ENCODE peak calls at places on chromosomes 5 and 9, in four cellular contexts. U, A, Q and Z are unnamed samples.

GRCh38 chr9:30630459-30630858 is 1754.0 kb upstream of the ACO1 start:
- DNase-seq in Q (no peak), A (no peak), U (no peak), Z (no peak)

GRCh38 chr5:133873936-133874585 is 94.4 kb downstream of the C5orf15 start:
- DNase-seq in Q (no peak), U (no peak), A (no peak), Z (no peak)

GRCh38 chr5:135476615-135477493 is 24.7 kb upstream of the TIFAB start:
- DNase-seq in A (no peak), Q (no peak), U (no peak), Z (peak; percentile 49)

GRCh38 chr9:126856326-126856877 is 4.0 kb upstream of the ZBTB34 start:
- DNase-seq in Q (no peak), U (no peak), A (no peak), Z (no peak)

GRCh38 chr9:94554439-94555331 is at the start of gene PCAT7:
- DNase-seq in A (peak; percentile 83), U (peak; percentile 53), Q (peak; percentile 83), Z (no peak)

GRCh38 chr5:23506329-23507236 is 826 bp upstream of the PRDM9 start:
- DNase-seq in U (peak; percentile 64), Q (no peak), A (no peak), Z (no peak)

GRCh38 chr9:120942186-120943001 is 15.8 kb upstream of the TRAF1 start:
- DNase-seq in U (no peak), Q (no peak), A (no peak), Z (no peak)

GRCh38 chr9:129337287-129338140 is 159.5 kb upstream of the IER5L start:
- DNase-seq in U (no peak), Q (no peak), A (no peak), Z (no peak)

GRCh38 chr5:56155085-56155484 is 78.0 kb downstream of the ANKRD55 start:
- DNase-seq in Q (no peak), U (peak; percentile 49), A (no peak), Z (no peak)

GRCh38 chr9:104075801-104076753 is 18.0 kb upstream of the SMC2 start:
- DNase-seq in U (peak; percentile 92), Q (no peak), A (no peak), Z (no peak)

GRCh38 chr5:96709152-96709821 is 47.1 kb downstream of the CAST start:
- DNase-seq in U (peak; percentile 73), A (no peak), Q (no peak), Z (no peak)

GRCh38 chr5:91052977-91053732 is 330.0 kb downstream of the ARRDC3 start:
- DNase-seq in A (no peak), Q (no peak), U (peak; percentile 52), Z (no peak)

GRCh38 chr9:75378036-75378435 is 289.7 kb downstream of the OSTF1 start:
- DNase-seq in Q (no peak), A (peak; percentile 69), U (no peak), Z (no peak)

GRCh38 chr5:41843456-41844112 is 26.6 kb downstream of the OXCT1 start:
- DNase-seq in Q (peak; percentile 41), U (peak; percentile 86), A (no peak), Z (no peak)

GRCh38 chr9:102185962-102186361 is 447.5 kb upstream of the GRIN3A start:
- DNase-seq in Q (no peak), U (no peak), A (no peak), Z (no peak)

GRCh38 chr9:116990592-116990991 is 303.5 kb downstream of the TRIM32 start:
- DNase-seq in U (no peak), Q (no peak), A (no peak), Z (no peak)

GRCh38 chr9:68457803-68458202 is 82.9 kb downstream of the TMEM252 start:
- DNase-seq in Q (no peak), A (no peak), U (no peak), Z (no peak)

GRCh38 chr9:6488395-6488794 is 75.4 kb downstream of the UHRF2 start:
- DNase-seq in Q (no peak), A (no peak), U (no peak), Z (no peak)
- TF ChIP-seq CTCF in Q (no peak), A (no peak), U (no peak), Z (no peak)

GRCh38 chr9:15307523-15307841 is 466 bp upstream of the TTC39B start:
- DNase-seq in Q (no peak), A (no peak), U (no peak), Z (no peak)
- TF ChIP-seq CTCF in Q (no peak), A (peak; percentile 11), U (no peak), Z (no peak)

GRCh38 chr9:4538107-4538506 is 47.8 kb downstream of the SLC1A1 start:
- DNase-seq in Q (no peak), A (no peak), U (no peak), Z (no peak)
- TF ChIP-seq CTCF in Q (no peak), A (no peak), U (no peak), Z (no peak)

GRCh38 chr9:100525563-100525962 is 52.3 kb upstream of the CAVIN4 start:
- DNase-seq in Q (no peak), U (no peak), A (no peak), Z (no peak)

GRCh38 chr9:100515578-100516494 is 42.9 kb downstream of the TMEFF1 start:
- DNase-seq in U (peak; percentile 20), Q (no peak), A (no peak), Z (no peak)

DNA sequence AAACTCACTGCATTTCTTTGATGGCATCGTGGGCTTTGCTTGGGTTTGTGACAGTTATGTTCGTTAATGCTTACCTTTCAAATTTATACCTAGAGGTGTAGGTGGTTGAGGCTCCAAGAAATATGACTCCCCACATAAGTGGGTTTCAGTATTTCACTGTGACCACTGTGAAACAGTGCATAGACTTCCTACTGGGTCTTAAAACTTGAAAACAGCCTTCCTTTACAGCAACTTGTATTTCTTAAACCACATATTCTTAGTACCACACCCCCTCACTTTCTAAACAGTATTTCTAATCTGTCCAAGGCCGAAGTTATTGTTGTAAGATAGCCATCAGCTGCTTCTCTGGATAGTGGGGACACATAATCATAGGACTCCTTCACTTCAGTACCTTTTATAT is 48.3 kb downstream of the TMEFF1 start:
- DNase-seq in Q (no peak), U (no peak), A (no peak), Z (no peak)
- TF ChIP-seq CTCF in Q (no peak), U (no peak), A (no peak), Z (no peak)

DNA sequence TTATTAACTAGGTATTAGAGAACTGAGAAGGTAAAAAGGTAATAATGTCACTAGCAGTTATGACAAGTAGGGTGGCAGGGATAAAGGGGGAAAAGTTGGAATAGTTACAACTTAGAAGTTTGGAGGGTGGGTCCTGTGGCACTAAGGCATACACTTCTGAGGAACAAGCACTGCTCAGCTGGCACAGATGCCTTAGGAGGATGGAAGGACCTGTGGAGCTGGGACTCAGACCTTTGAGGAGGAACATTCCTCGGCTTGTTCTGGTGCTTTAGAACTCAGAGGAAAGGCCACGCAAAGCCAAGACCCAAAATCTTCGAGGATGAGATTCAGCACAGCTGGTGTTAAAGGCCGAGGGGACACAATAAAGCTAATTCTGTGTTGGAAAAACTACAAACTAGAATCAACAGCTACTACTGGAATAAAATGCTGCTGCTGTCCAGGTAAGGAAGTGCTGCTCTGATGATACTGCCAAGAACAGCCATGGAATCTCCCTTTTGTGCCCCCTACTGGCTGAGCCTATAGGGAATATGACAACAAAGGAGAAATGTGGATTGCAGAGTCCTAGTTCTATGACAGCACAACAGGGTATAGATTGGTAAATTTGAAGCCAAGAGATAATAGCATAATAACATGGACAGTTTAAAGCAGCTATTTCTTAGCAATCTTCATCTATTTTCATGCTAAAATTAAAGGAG is 126.7 kb downstream of the SLC25A46 start:
- DNase-seq in Q (peak; percentile 65), U (peak; percentile 67), A (no peak), Z (no peak)
- TF ChIP-seq CTCF in Q (peak; percentile 66), U (peak; percentile 85), A (peak; percentile 40), Z (peak; percentile 60)

DNA sequence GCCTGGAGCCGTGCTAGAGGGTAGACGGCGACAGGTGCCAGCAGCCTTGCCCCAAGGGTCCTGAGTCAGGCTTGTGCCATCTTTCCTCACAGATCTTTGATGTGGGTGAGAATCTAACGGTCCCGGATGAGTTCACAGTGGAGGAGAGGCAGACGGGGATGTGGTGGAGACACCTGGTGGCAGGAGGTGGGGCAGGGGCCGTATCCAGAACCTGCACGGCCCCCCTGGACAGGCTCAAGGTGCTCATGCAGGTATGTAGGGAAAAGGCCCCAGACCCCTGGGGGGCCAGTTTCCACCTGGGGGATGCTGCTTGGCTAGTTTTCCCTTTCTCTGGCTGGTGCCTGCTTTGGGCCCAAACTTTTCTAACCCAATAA is 24.0 kb downstream of the PTGES2 start:
- DNase-seq in U (no peak), A (no peak), Q (no peak), Z (no peak)
- TF ChIP-seq CTCF in U (peak; percentile 13), A (peak; percentile 15), Q (no peak), Z (peak; percentile 52)

GRCh38 chr5:73975855-73976254 is 349.9 kb downstream of the ARHGEF28 start:
- DNase-seq in U (no peak), Q (no peak), A (no peak), Z (no peak)
- TF ChIP-seq CTCF in U (no peak), Q (no peak), A (no peak), Z (no peak)